ENCODE peak calls at places on chromosomes 7 and 10, in eight cellular contexts. H is substantia nigra; U is GM12865; Y is cerebellum; N is epithelial cell of esophagus; D is coronary artery; G is SHP77; V is activated CD8-positive, alpha-beta memory T cell treated with anti-CD3 and anti-CD28 coated beads for 1 hour. I is an unnamed sample.
A peak's percentile ranks its signal among the peaks of the same experiment; 100 is the strongest.

GRCh38 chr7:15130666-15131541 is 228.4 kb upstream of the DGKB start:
- DNase-seq in V (no peak), D (no peak), N (peak; percentile 72), Y (no peak), H (no peak), G (no peak), U (no peak), I (no peak)

GRCh38 chr10:35379226-35380137 is 43.2 kb downstream of the CCNY start:
- DNase-seq in G (no peak), U (peak; percentile 78), H (no peak), N (peak; percentile 51), V (no peak), D (no peak), Y (no peak), I (no peak)

GRCh38 chr10:124450010-124450782 is at the start of gene NKX1-2:
- DNase-seq in N (no peak), H (no peak), Y (peak; percentile 52), V (no peak), D (no peak), U (no peak), G (no peak), I (no peak)

GRCh38 chr7:133053321-133053891 is 28.5 kb downstream of the CHCHD3 start:
- DNase-seq in V (no peak), N (peak; percentile 96), D (no peak), U (peak; percentile 19), Y (no peak), H (no peak), G (no peak), I (no peak)

GRCh38 chr7:92639213-92639896 is 49.2 kb upstream of the FAM133B start:
- DNase-seq in Y (no peak), H (no peak), N (no peak), V (no peak), G (no peak), D (no peak), U (peak; percentile 17), I (no peak)

GRCh38 chr10:30176182-30176581 is 116.8 kb upstream of the JCAD start:
- DNase-seq in H (no peak), D (no peak), N (no peak), G (no peak), Y (no peak), V (no peak), U (no peak), I (no peak)

GRCh38 chr7:27129729-27130539 is 623 bp downstream of the HOXA4 start:
- DNase-seq in D (peak; percentile 60), Y (no peak), N (no peak), V (no peak), U (no peak), G (no peak), H (no peak), I (no peak)

GRCh38 chr7:71933426-71933825 is 478.7 kb downstream of the CALN1 start:
- DNase-seq in D (no peak), G (no peak), N (no peak), V (no peak), Y (no peak), H (no peak), U (no peak), I (no peak)

GRCh38 chr7:1531263-1531978 is 919 bp downstream of the MAFK start:
- DNase-seq in U (no peak), N (peak; percentile 51), G (peak; percentile 29), H (no peak), Y (peak; percentile 30), V (no peak), D (peak; percentile 83), I (no peak)

GRCh38 chr7:115368998-115369397 is 447.1 kb downstream of the MDFIC start:
- DNase-seq in U (peak; percentile 12), G (no peak), N (no peak), D (no peak), Y (no peak), V (no peak), H (no peak), I (no peak)

GRCh38 chr7:98352621-98353020 is 48.3 kb downstream of the BAIAP2L1 start:
- DNase-seq in N (peak; percentile 92), Y (no peak), H (no peak), U (no peak), D (no peak), V (no peak), G (no peak), I (no peak)

GRCh38 chr10:12841826-12842225 is 159.7 kb downstream of the CCDC3 start:
- DNase-seq in V (no peak), D (no peak), U (no peak), G (no peak), Y (no peak), H (no peak), N (no peak), I (no peak)

GRCh38 chr7:36346260-36346831 is 43.3 kb upstream of the ANLN start:
- DNase-seq in G (no peak), H (no peak), N (peak; percentile 59), Y (no peak), U (peak; percentile 19), V (no peak), D (no peak), I (no peak)